ENCODE peak calls at places on chromosome 6, in nine cellular contexts. J, H, U, C, E, B, O, T and V are unnamed samples.

GRCh38 chr6:106803188-106803587 is 171.3 kb downstream of the CD24 start:
- DNase-seq in O (no peak), E (no peak), H (no peak), J (no peak), T (no peak), U (no peak), C (no peak), B (no peak), V (no peak)

GRCh38 chr6:33384581-33385020 is 7.0 kb upstream of the KIFC1 start:
- DNase-seq in H (no peak), E (no peak), U (no peak), J (no peak), B (no peak), T (no peak), C (no peak), O (peak), V (peak)

GRCh38 chr6:2030682-2031244 is 214.6 kb downstream of the GMDS start:
- DNase-seq in H (no peak), O (peak), U (no peak), T (no peak), J (no peak), E (no peak), B (no peak), C (no peak), V (no peak)

GRCh38 chr6:166997768-166998255 is 1.4 kb upstream of the CEP43 start:
- DNase-seq in E (peak), O (peak), B (peak), C (peak), U (peak), T (peak), J (peak), H (peak), V (peak)

GRCh38 chr6:6458166-6458565 is 130.4 kb upstream of the LY86 start:
- DNase-seq in C (no peak), T (no peak), B (no peak), J (no peak), O (no peak), H (no peak), E (no peak), U (no peak), V (no peak)

GRCh38 chr6:106557837-106558236 is 71.5 kb downstream of the RTN4IP1 start:
- DNase-seq in C (no peak), U (no peak), T (no peak), B (no peak), O (no peak), J (no peak), H (no peak), E (no peak), V (no peak)

GRCh38 chr6:6438286-6438685 is 117.8 kb upstream of the F13A1 start:
- DNase-seq in U (no peak), O (no peak), B (no peak), E (no peak), T (no peak), J (no peak), H (no peak), C (no peak), V (no peak)

GRCh38 chr6:146700078-146700686 is 101.4 kb downstream of the ADGB start:
- DNase-seq in E (peak), B (peak), C (peak), H (peak), J (peak), T (peak), O (peak), U (peak), V (no peak)

GRCh38 chr6:43575105-43575771 is 600 bp downstream of the XPO5 start:
- DNase-seq in C (peak), E (no peak), U (no peak), H (no peak), O (peak), J (no peak), T (peak), B (no peak), V (peak)

GRCh38 chr6:139060332-139060731 is 31.8 kb downstream of the ABRACL start:
- DNase-seq in H (no peak), U (no peak), C (no peak), T (no peak), J (no peak), B (no peak), E (no peak), O (no peak), V (no peak)

GRCh38 chr6:3382399-3383279 is 74.2 kb downstream of the SLC22A23 start:
- DNase-seq in O (no peak), T (no peak), E (no peak), B (no peak), J (no peak), H (no peak), U (no peak), C (no peak), V (peak)

GRCh38 chr6:26155066-26155925 is 68.1 kb downstream of the HFE start:
- DNase-seq in O (peak), U (peak), B (peak), T (peak), E (peak), H (peak), J (no peak), C (no peak), V (no peak)

DNA sequence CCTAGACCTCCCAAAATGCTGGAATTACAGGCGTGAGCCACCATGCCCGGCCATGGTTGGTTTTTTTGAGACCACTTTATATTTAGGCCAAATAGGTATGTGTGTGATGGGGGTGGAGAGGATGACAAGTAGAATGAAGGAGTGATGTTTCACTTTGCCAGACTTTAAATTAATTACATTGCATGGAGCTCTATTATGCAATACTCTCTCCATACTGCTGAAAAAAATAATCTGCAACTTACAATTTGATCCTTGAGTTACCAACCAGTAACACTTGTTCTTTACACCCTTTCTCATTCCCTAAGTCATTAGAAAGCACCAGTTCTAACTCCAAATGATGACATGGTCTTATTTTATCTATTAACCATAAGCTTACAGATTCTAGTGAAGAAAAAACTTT is 26.8 kb downstream of the GINM1 start:
- DNase-seq in J (no peak), U (no peak), B (no peak), H (no peak), C (no peak), O (no peak), E (no peak), T (no peak), V (no peak)
- TF ChIP-seq POLR2A in J (no peak), U (no peak), B (no peak), H (no peak), C (no peak), O (no peak), E (no peak), T (no peak), V (no peak)

DNA sequence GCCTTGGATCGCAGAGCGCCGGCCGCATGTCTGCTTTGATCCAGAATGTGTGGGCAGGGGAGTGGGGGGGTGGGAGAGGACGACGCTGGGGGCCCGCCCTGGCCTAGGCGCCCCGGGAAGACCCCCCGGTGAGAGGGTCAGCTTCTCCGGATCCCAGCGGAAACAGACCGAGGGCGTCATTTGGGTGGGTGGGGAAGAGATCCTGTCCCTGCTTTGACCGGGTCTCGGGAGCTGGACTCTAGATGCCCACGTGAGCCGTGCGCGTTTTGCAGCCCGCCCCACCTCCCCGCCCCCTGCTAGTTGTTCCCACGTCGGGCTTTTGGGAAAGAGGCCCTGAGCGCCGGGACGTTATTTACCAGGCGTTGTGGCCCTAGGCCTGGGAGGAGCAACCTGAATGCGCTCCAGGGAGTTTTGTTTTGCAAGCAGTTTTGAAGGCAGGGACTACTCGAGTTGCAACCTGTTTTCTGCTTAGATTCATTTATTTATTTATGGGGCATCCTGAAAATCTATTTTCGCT is 1.5 kb downstream of the DSP start:
- DNase-seq in B (peak), E (no peak), H (peak), U (no peak), O (no peak), J (no peak), T (peak), C (peak), V (no peak)
- TF ChIP-seq POLR2A in B (no peak), E (peak), H (peak), U (no peak), O (no peak), J (peak), T (no peak), C (peak), V (no peak)

DNA sequence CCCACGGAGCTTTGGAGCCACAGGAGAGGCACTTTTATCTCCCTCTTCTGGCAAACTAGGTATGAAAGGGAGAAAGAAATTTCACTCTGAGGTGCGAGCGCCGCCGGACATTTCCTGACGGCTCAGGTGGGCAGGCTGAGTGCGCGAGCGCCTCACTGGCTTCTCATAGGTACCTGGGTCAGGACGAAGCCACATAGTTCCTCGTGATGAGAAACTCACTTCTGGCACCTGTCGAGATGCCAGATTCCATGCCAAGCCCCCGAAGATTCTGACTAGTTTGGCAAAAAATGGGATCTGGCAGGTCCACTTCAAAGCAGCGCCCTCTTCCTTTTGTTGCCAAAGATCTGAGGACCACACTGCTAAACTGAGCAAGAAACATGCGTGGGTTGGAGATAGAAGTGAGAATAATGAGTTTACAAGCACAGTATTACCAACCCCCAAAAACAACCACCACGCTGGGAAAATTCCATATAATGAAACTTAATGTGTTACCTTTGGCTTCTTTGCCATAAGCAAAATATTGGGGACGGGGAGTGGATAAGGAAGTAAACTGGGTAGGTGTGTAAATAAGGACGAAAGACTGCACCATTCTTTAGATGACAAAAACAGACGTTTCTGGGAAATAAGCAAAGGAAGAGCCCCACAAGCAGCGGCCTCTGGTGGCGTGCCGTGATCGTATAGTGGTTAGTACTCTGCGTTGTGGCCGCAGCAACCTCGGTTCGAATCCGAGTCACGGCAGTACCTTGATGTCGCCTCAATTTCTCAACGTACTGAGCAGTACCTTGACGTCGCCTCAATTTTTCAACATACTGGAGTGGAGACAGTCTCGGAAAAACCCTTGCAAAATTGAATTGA is 89.8 kb upstream of the PRSS16 start:
- DNase-seq in H (peak), J (no peak), U (peak), E (peak), C (no peak), B (peak), T (peak), O (peak), V (no peak)
- TF ChIP-seq POLR2A in H (no peak), J (no peak), U (no peak), E (no peak), C (no peak), B (no peak), T (no peak), O (no peak), V (no peak)

GRCh38 chr6:34696189-34696738 is 303 bp downstream of the ILRUN start:
- DNase-seq in B (peak), J (no peak), E (no peak), H (peak), C (peak), U (no peak), T (peak), O (peak), V (peak)
- TF ChIP-seq POLR2A in B (no peak), J (no peak), E (no peak), H (no peak), C (no peak), U (no peak), T (no peak), O (no peak), V (no peak)

GRCh38 chr6:135014353-135014832 is 40.2 kb downstream of the HBS1L start:
- DNase-seq in J (no peak), B (no peak), E (no peak), O (no peak), T (no peak), C (no peak), H (no peak), U (no peak), V (no peak)

GRCh38 chr6:135021310-135022049 is 33.1 kb downstream of the HBS1L start:
- DNase-seq in J (no peak), H (no peak), B (no peak), U (no peak), O (no peak), T (no peak), C (no peak), E (no peak), V (no peak)

GRCh38 chr6:135018961-135019360 is 35.7 kb downstream of the HBS1L start:
- DNase-seq in B (no peak), E (no peak), U (no peak), C (no peak), T (no peak), O (no peak), J (no peak), H (no peak), V (no peak)

GRCh38 chr6:135022050-135022697 is 32.4 kb downstream of the HBS1L start:
- DNase-seq in T (no peak), E (no peak), C (no peak), J (no peak), U (no peak), B (no peak), H (no peak), O (no peak), V (no peak)

DNA sequence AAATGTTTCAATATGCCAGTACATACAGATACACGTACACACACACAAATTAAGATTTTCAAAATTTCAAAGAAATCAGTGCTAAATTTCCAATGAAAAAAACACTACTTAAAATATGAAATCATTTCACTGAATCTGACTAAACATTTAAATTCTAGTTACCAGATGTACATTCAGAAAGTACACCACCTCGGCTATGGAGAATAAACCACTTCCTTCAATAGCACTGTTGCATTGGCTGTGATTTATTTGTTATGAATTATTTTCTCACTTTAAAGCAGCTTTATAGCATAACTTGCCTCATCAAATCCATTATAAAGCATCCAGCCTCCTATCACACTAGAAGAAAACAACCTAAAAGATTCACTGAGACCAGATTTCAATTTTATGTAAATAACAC is 36.6 kb downstream of the HBS1L start:
- DNase-seq in J (no peak), H (no peak), C (no peak), U (no peak), O (no peak), E (no peak), B (no peak), T (no peak), V (no peak)
- TF ChIP-seq POLR2A in J (no peak), H (no peak), C (no peak), U (no peak), O (no peak), E (no peak), B (no peak), T (no peak), V (no peak)

GRCh38 chr6:52517502-52518278 is 59.2 kb downstream of the TRAM2 start:
- DNase-seq in T (peak), H (peak), U (peak), O (peak), E (peak), J (no peak), B (peak), C (peak), V (peak)
- TF ChIP-seq POLR2A in T (no peak), H (peak), U (peak), O (peak), E (no peak), J (peak), B (peak), C (peak), V (peak)

GRCh38 chr6:108294787-108295625 is at the start of gene AFG1L:
- DNase-seq in O (peak), E (peak), J (peak), C (peak), H (peak), B (peak), T (peak), U (peak), V (peak)
- TF ChIP-seq POLR2A in O (peak), E (peak), J (peak), C (peak), H (peak), B (no peak), T (no peak), U (peak), V (peak)

GRCh38 chr6:73514746-73515110 is 6.1 kb downstream of the EEF1A1 start:
- DNase-seq in H (no peak), U (no peak), T (no peak), C (no peak), O (peak), B (no peak), E (no peak), J (no peak), V (no peak)

GRCh38 chr6:73519943-73520687 is 717 bp downstream of the EEF1A1 start:
- DNase-seq in U (peak), T (peak), H (peak), C (peak), O (peak), J (no peak), B (peak), E (peak), V (no peak)

GRCh38 chr6:73513496-73513854 is 7.4 kb downstream of the EEF1A1 start:
- DNase-seq in U (no peak), O (peak), E (no peak), J (no peak), B (no peak), H (no peak), C (no peak), T (no peak), V (no peak)

GRCh38 chr6:73515204-73516101 is 5.4 kb downstream of the EEF1A1 start:
- DNase-seq in U (peak), C (no peak), J (no peak), B (peak), O (peak), T (peak), E (peak), H (peak), V (no peak)

GRCh38 chr6:73516712-73517489 is 3.9 kb downstream of the EEF1A1 start:
- DNase-seq in E (no peak), H (no peak), O (peak), U (no peak), T (no peak), C (no peak), B (no peak), J (no peak), V (no peak)
- TF ChIP-seq POLR2A in E (no peak), H (peak), O (peak), U (no peak), T (no peak), C (peak), B (no peak), J (no peak), V (no peak)